ENCODE peak calls at places on chromosome 16, in four cellular contexts. Y is lower leg skin, S is NCI-H748 treated with DMSO at 0.1 percent for 48 hours, R is esophagus muscularis mucosa. E is an unnamed sample.

GRCh38 chr16:34078697-34079096 is 619.3 kb downstream of the TP53TG3F start:
- DNase-seq in S (no peak), Y (no peak), R (no peak), E (no peak)

GRCh38 chr16:30354423-30355143 is 525 bp downstream of the CD2BP2 start:
- DNase-seq in R (no peak), Y (no peak), S (no peak), E (no peak)

GRCh38 chr16:339680-340079 is 12.8 kb downstream of the AXIN1 start:
- DNase-seq in R (no peak), S (no peak), Y (no peak), E (no peak)

GRCh38 chr16:47565454-47565853 is 104.3 kb downstream of the PHKB start:
- DNase-seq in Y (peak), S (no peak), R (peak), E (peak)

GRCh38 chr16:86101135-86101911 is 202.4 kb downstream of the IRF8 start:
- DNase-seq in Y (no peak), S (no peak), R (no peak), E (no peak)

GRCh38 chr16:20598832-20599469 is 22.8 kb upstream of the ACSM2B start:
- DNase-seq in R (no peak), Y (no peak), S (no peak), E (no peak)

GRCh38 chr16:54935411-54936085 is 4.9 kb downstream of the IRX5 start:
- DNase-seq in R (no peak), S (no peak), Y (no peak), E (no peak)

GRCh38 chr16:16861546-16861945 is 482.6 kb downstream of the NPIPA7 start:
- DNase-seq in S (peak), Y (peak), R (no peak), E (no peak)

GRCh38 chr16:54027126-54027922 is 259.3 kb downstream of the IRX3 start:
- DNase-seq in Y (no peak), R (no peak), S (no peak), E (no peak)

GRCh38 chr16:26818393-26818792 is 248.3 kb upstream of the C16orf82 start:
- DNase-seq in S (no peak), R (no peak), Y (no peak), E (no peak)

GRCh38 chr16:49150341-49150740 is 131.3 kb downstream of the CBLN1 start:
- DNase-seq in Y (no peak), S (no peak), R (peak), E (no peak)

GRCh38 chr16:75758215-75758614 is 31.9 kb upstream of the CPHXL start:
- DNase-seq in R (no peak), Y (no peak), S (no peak), E (no peak)

GRCh38 chr16:50309156-50309526 is 42.8 kb downstream of the ADCY7 start:
- DNase-seq in R (no peak), Y (no peak), S (no peak), E (no peak)

GRCh38 chr16:31350275-31351005 is 4.5 kb upstream of the ITGAX start:
- DNase-seq in R (no peak), Y (no peak), S (no peak), E (no peak)

GRCh38 chr16:58027341-58028167 is 2.0 kb downstream of the MMP15 start:
- DNase-seq in Y (no peak), S (no peak), R (no peak), E (no peak)

GRCh38 chr16:70772493-70772892 is 28.5 kb downstream of the VAC14 start:
- DNase-seq in Y (no peak), R (no peak), S (no peak), E (no peak)

GRCh38 chr16:63617990-63618763 is 1503.7 kb downstream of the CDH11 start:
- DNase-seq in Y (peak), R (no peak), S (peak), E (no peak)

GRCh38 chr16:66617728-66618127 is 13.2 kb downstream of the CMTM3 start:
- DNase-seq in Y (no peak), R (no peak), S (no peak), E (no peak)

GRCh38 chr16:66006485-66006884 is 360.0 kb upstream of the CDH5 start:
- DNase-seq in S (no peak), R (no peak), Y (no peak), E (no peak)

GRCh38 chr16:14070877-14071575 is at the start of gene MRTFB:
- DNase-seq in Y (peak), R (no peak), S (peak), E (peak)

GRCh38 chr16:11032922-11033291 is 88.5 kb downstream of the CLEC16A start:
- DNase-seq in Y (peak), R (no peak), S (no peak), E (no peak)

GRCh38 chr16:86398201-86398600 is 112.1 kb upstream of the FOXF1 start:
- DNase-seq in R (no peak), Y (no peak), S (no peak), E (no peak)

GRCh38 chr16:68605746-68606145 is 39.4 kb upstream of the CDH3 start:
- DNase-seq in S (no peak), Y (no peak), R (no peak), E (no peak)

GRCh38 chr16:89386786-89387185 is 103.6 kb downstream of the ANKRD11 start:
- DNase-seq in Y (no peak), S (no peak), R (no peak), E (no peak)

GRCh38 chr16:75483222-75483621 is 12.0 kb downstream of the CHST6 start:
- DNase-seq in Y (no peak), R (no peak), S (no peak), E (no peak)

GRCh38 chr16:20510323-20510722 is 59.0 kb downstream of the ACSM2A start:
- DNase-seq in Y (no peak), S (no peak), R (peak), E (no peak)

GRCh38 chr16:77422196-77422784 is 12.5 kb downstream of the ADAMTS18 start:
- DNase-seq in Y (no peak), S (no peak), R (peak), E (no peak)

GRCh38 chr16:79723583-79724168 is 123.1 kb upstream of the MAF start:
- DNase-seq in Y (no peak), S (no peak), R (no peak), E (no peak)

GRCh38 chr16:86709103-86709502 is 130.8 kb downstream of the FOXL1 start:
- DNase-seq in Y (no peak), R (no peak), S (no peak), E (no peak)

GRCh38 chr16:117381-118365 is 20.8 kb downstream of the NPRL3 start:
- DNase-seq in S (peak), Y (no peak), R (no peak), E (no peak)